ENCODE peak calls at places on chromosomes 2 and 18, in nine cellular contexts. One of them, this sample, is unnamed.

GRCh38 chr2:165423081-165423480 is 46.4 kb upstream of the CSRNP3 start:
- DNase-seq in stimulated activated naive CD4-positive, alpha-beta T cell: no peak
- DNase-seq in activated CD8-positive, alpha-beta memory T cell treated with anti-CD3 and anti-CD28 coated beads for 48 hours: no peak
- DNase-seq in astrocyte: no peak
- DNase-seq in effector CD4-positive, alpha-beta T cell: no peak
- DNase-seq in activated naive CD4-positive, alpha-beta T cell: no peak
- DNase-seq in AG04450: no peak
- DNase-seq in A549: no peak
- DNase-seq in activated T-helper 9 cell treated with anti-CD3 and anti-CD28 coated beads, Interleukin-2, amount 50 U/mL, for 16 hours: no peak
- DNase-seq in this sample: no peak

GRCh38 chr2:227615906-227616305 is 1.3 kb upstream of the SCYGR3 start:
- DNase-seq in stimulated activated naive CD4-positive, alpha-beta T cell: no peak
- DNase-seq in activated CD8-positive, alpha-beta memory T cell treated with anti-CD3 and anti-CD28 coated beads for 48 hours: no peak
- DNase-seq in astrocyte: no peak
- DNase-seq in effector CD4-positive, alpha-beta T cell: no peak
- DNase-seq in activated naive CD4-positive, alpha-beta T cell: no peak
- DNase-seq in AG04450: no peak
- DNase-seq in A549: no peak
- DNase-seq in activated T-helper 9 cell treated with anti-CD3 and anti-CD28 coated beads, Interleukin-2, amount 50 U/mL, for 16 hours: no peak
- DNase-seq in this sample: no peak

GRCh38 chr2:190822038-190822437 is 58.6 kb upstream of the GLS start:
- DNase-seq in stimulated activated naive CD4-positive, alpha-beta T cell: no peak
- DNase-seq in activated CD8-positive, alpha-beta memory T cell treated with anti-CD3 and anti-CD28 coated beads for 48 hours: no peak
- DNase-seq in astrocyte: no peak
- DNase-seq in effector CD4-positive, alpha-beta T cell: no peak
- DNase-seq in activated naive CD4-positive, alpha-beta T cell: no peak
- DNase-seq in AG04450: no peak
- DNase-seq in A549: no peak
- DNase-seq in activated T-helper 9 cell treated with anti-CD3 and anti-CD28 coated beads, Interleukin-2, amount 50 U/mL, for 16 hours: no peak
- DNase-seq in this sample: no peak

GRCh38 chr2:130791617-130791939 is 36.2 kb downstream of the AMER3 start:
- DNase-seq in stimulated activated naive CD4-positive, alpha-beta T cell: no peak
- DNase-seq in activated CD8-positive, alpha-beta memory T cell treated with anti-CD3 and anti-CD28 coated beads for 48 hours: no peak
- DNase-seq in astrocyte: no peak
- DNase-seq in effector CD4-positive, alpha-beta T cell: no peak
- DNase-seq in activated naive CD4-positive, alpha-beta T cell: no peak
- DNase-seq in AG04450: no peak
- DNase-seq in A549: no peak
- DNase-seq in activated T-helper 9 cell treated with anti-CD3 and anti-CD28 coated beads, Interleukin-2, amount 50 U/mL, for 16 hours: no peak
- DNase-seq in this sample: no peak

GRCh38 chr2:3492951-3493609 is 26.3 kb downstream of the ADI1 start:
- DNase-seq in stimulated activated naive CD4-positive, alpha-beta T cell: no peak
- DNase-seq in activated CD8-positive, alpha-beta memory T cell treated with anti-CD3 and anti-CD28 coated beads for 48 hours: no peak
- DNase-seq in astrocyte: peak
- DNase-seq in effector CD4-positive, alpha-beta T cell: no peak
- DNase-seq in activated naive CD4-positive, alpha-beta T cell: no peak
- DNase-seq in AG04450: peak
- DNase-seq in A549: no peak
- DNase-seq in activated T-helper 9 cell treated with anti-CD3 and anti-CD28 coated beads, Interleukin-2, amount 50 U/mL, for 16 hours: no peak
- DNase-seq in this sample: peak

GRCh38 chr18:2706903-2707302 is 51.4 kb downstream of the SMCHD1 start:
- DNase-seq in stimulated activated naive CD4-positive, alpha-beta T cell: no peak
- DNase-seq in activated CD8-positive, alpha-beta memory T cell treated with anti-CD3 and anti-CD28 coated beads for 48 hours: no peak
- DNase-seq in astrocyte: no peak
- DNase-seq in effector CD4-positive, alpha-beta T cell: no peak
- DNase-seq in activated naive CD4-positive, alpha-beta T cell: no peak
- DNase-seq in AG04450: no peak
- DNase-seq in A549: no peak
- DNase-seq in activated T-helper 9 cell treated with anti-CD3 and anti-CD28 coated beads, Interleukin-2, amount 50 U/mL, for 16 hours: no peak
- DNase-seq in this sample: no peak

GRCh38 chr2:181813963-181814565 is 77.5 kb upstream of the ITPRID2 start:
- DNase-seq in stimulated activated naive CD4-positive, alpha-beta T cell: no peak
- DNase-seq in activated CD8-positive, alpha-beta memory T cell treated with anti-CD3 and anti-CD28 coated beads for 48 hours: no peak
- DNase-seq in astrocyte: peak
- DNase-seq in effector CD4-positive, alpha-beta T cell: no peak
- DNase-seq in activated naive CD4-positive, alpha-beta T cell: no peak
- DNase-seq in AG04450: peak
- DNase-seq in A549: no peak
- DNase-seq in activated T-helper 9 cell treated with anti-CD3 and anti-CD28 coated beads, Interleukin-2, amount 50 U/mL, for 16 hours: no peak
- DNase-seq in this sample: no peak

GRCh38 chr2:25324905-25325592 is 16.7 kb downstream of the DNMT3A start:
- DNase-seq in stimulated activated naive CD4-positive, alpha-beta T cell: no peak
- DNase-seq in activated CD8-positive, alpha-beta memory T cell treated with anti-CD3 and anti-CD28 coated beads for 48 hours: no peak
- DNase-seq in astrocyte: peak
- DNase-seq in effector CD4-positive, alpha-beta T cell: no peak
- DNase-seq in activated naive CD4-positive, alpha-beta T cell: no peak
- DNase-seq in AG04450: no peak
- DNase-seq in A549: no peak
- DNase-seq in activated T-helper 9 cell treated with anti-CD3 and anti-CD28 coated beads, Interleukin-2, amount 50 U/mL, for 16 hours: no peak
- DNase-seq in this sample: no peak

GRCh38 chr18:12317664-12318333 is 9.8 kb downstream of the TUBB6 start:
- DNase-seq in stimulated activated naive CD4-positive, alpha-beta T cell: no peak
- DNase-seq in activated CD8-positive, alpha-beta memory T cell treated with anti-CD3 and anti-CD28 coated beads for 48 hours: no peak
- DNase-seq in astrocyte: peak
- DNase-seq in effector CD4-positive, alpha-beta T cell: no peak
- DNase-seq in activated naive CD4-positive, alpha-beta T cell: no peak
- DNase-seq in AG04450: no peak
- DNase-seq in A549: no peak
- DNase-seq in activated T-helper 9 cell treated with anti-CD3 and anti-CD28 coated beads, Interleukin-2, amount 50 U/mL, for 16 hours: no peak
- DNase-seq in this sample: no peak

GRCh38 chr2:235001237-235002133 is 49.7 kb downstream of the SH3BP4 start:
- DNase-seq in stimulated activated naive CD4-positive, alpha-beta T cell: no peak
- DNase-seq in activated CD8-positive, alpha-beta memory T cell treated with anti-CD3 and anti-CD28 coated beads for 48 hours: no peak
- DNase-seq in astrocyte: no peak
- DNase-seq in effector CD4-positive, alpha-beta T cell: no peak
- DNase-seq in activated naive CD4-positive, alpha-beta T cell: no peak
- DNase-seq in AG04450: no peak
- DNase-seq in A549: no peak
- DNase-seq in activated T-helper 9 cell treated with anti-CD3 and anti-CD28 coated beads, Interleukin-2, amount 50 U/mL, for 16 hours: no peak
- DNase-seq in this sample: no peak

GRCh38 chr18:21546423-21546822 is 54.1 kb downstream of the ESCO1 start:
- DNase-seq in stimulated activated naive CD4-positive, alpha-beta T cell: no peak
- DNase-seq in activated CD8-positive, alpha-beta memory T cell treated with anti-CD3 and anti-CD28 coated beads for 48 hours: no peak
- DNase-seq in astrocyte: no peak
- DNase-seq in effector CD4-positive, alpha-beta T cell: no peak
- DNase-seq in activated naive CD4-positive, alpha-beta T cell: no peak
- DNase-seq in AG04450: no peak
- DNase-seq in A549: no peak
- DNase-seq in activated T-helper 9 cell treated with anti-CD3 and anti-CD28 coated beads, Interleukin-2, amount 50 U/mL, for 16 hours: no peak
- DNase-seq in this sample: no peak

GRCh38 chr2:101111262-101111838 is 39.8 kb downstream of the TBC1D8 start:
- DNase-seq in stimulated activated naive CD4-positive, alpha-beta T cell: no peak
- DNase-seq in activated CD8-positive, alpha-beta memory T cell treated with anti-CD3 and anti-CD28 coated beads for 48 hours: no peak
- DNase-seq in astrocyte: no peak
- DNase-seq in effector CD4-positive, alpha-beta T cell: no peak
- DNase-seq in activated naive CD4-positive, alpha-beta T cell: no peak
- DNase-seq in AG04450: no peak
- DNase-seq in A549: no peak
- DNase-seq in activated T-helper 9 cell treated with anti-CD3 and anti-CD28 coated beads, Interleukin-2, amount 50 U/mL, for 16 hours: no peak
- DNase-seq in this sample: no peak

GRCh38 chr2:236769981-236770671 is 200.5 kb downstream of the ACKR3 start:
- DNase-seq in stimulated activated naive CD4-positive, alpha-beta T cell: no peak
- DNase-seq in activated CD8-positive, alpha-beta memory T cell treated with anti-CD3 and anti-CD28 coated beads for 48 hours: no peak
- DNase-seq in astrocyte: peak
- DNase-seq in effector CD4-positive, alpha-beta T cell: no peak
- DNase-seq in activated naive CD4-positive, alpha-beta T cell: no peak
- DNase-seq in AG04450: peak
- DNase-seq in A549: peak
- DNase-seq in activated T-helper 9 cell treated with anti-CD3 and anti-CD28 coated beads, Interleukin-2, amount 50 U/mL, for 16 hours: no peak
- DNase-seq in this sample: no peak

GRCh38 chr2:66434679-66435548 is at the start of gene MEIS1:
- DNase-seq in stimulated activated naive CD4-positive, alpha-beta T cell: no peak
- DNase-seq in activated CD8-positive, alpha-beta memory T cell treated with anti-CD3 and anti-CD28 coated beads for 48 hours: no peak
- DNase-seq in astrocyte: peak
- DNase-seq in effector CD4-positive, alpha-beta T cell: no peak
- DNase-seq in activated naive CD4-positive, alpha-beta T cell: no peak
- DNase-seq in AG04450: peak
- DNase-seq in A549: peak
- DNase-seq in activated T-helper 9 cell treated with anti-CD3 and anti-CD28 coated beads, Interleukin-2, amount 50 U/mL, for 16 hours: no peak
- DNase-seq in this sample: peak